ENCODE peak calls at places on chromosomes 1 and 21, in six cellular contexts. L, Y, K, O, D and B are unnamed samples.

GRCh38 chr1:109636201-109636952 is 16.7 kb downstream of the AMPD2 start:
- DNase-seq in K (peak; percentile 81), O (peak; percentile 65), L (no peak), D (no peak), Y (no peak), B (no peak)

GRCh38 chr1:115976062-115976899 is at the start of gene SLC22A15:
- DNase-seq in K (peak; percentile 91), Y (peak; percentile 47), O (peak; percentile 54), L (no peak), D (no peak), B (no peak)

GRCh38 chr1:62335656-62336055 is 16.4 kb upstream of the KANK4 start:
- DNase-seq in D (no peak), O (no peak), Y (no peak), L (no peak), K (no peak), B (no peak)

GRCh38 chr1:227885648-227886502 is 61.9 kb downstream of the WNT9A start:
- DNase-seq in D (no peak), Y (no peak), O (peak; percentile 53), L (no peak), K (peak; percentile 92), B (no peak)

GRCh38 chr1:235160395-235160964 is 570 bp downstream of the RBM34 start:
- DNase-seq in L (no peak), K (no peak), D (peak; percentile 23), Y (no peak), O (peak; percentile 69), B (peak; percentile 38)

GRCh38 chr1:96598416-96599168 is 123.0 kb upstream of the PTBP2 start:
- DNase-seq in L (no peak), Y (no peak), D (peak; percentile 2), O (peak; percentile 10), K (no peak), B (no peak)

GRCh38 chr21:45923146-45923545 is 58.4 kb upstream of the COL6A1 start:
- DNase-seq in K (peak; percentile 91), L (peak; percentile 56), D (peak; percentile 53), Y (peak; percentile 39), O (peak; percentile 83), B (no peak)

GRCh38 chr1:178931843-178932551 is 61.1 kb upstream of the ANGPTL1 start:
- DNase-seq in L (no peak), O (peak; percentile 97), K (peak; percentile 92), D (no peak), Y (no peak), B (no peak)

GRCh38 chr1:1628656-1629429 is 3.1 kb upstream of the MMP23B start:
- DNase-seq in K (peak; percentile 86), Y (no peak), D (no peak), O (no peak), L (no peak), B (no peak)

GRCh38 chr21:43834146-43834905 is 30.7 kb upstream of the AGPAT3 start:
- DNase-seq in K (no peak), Y (no peak), D (no peak), L (no peak), O (no peak), B (no peak)

GRCh38 chr1:51605961-51606723 is 10.8 kb upstream of the OSBPL9 start:
- DNase-seq in Y (no peak), D (no peak), O (no peak), K (no peak), L (no peak), B (no peak)

GRCh38 chr1:237677979-237678378 is 212.7 kb downstream of the ZP4 start:
- DNase-seq in O (peak; percentile 57), D (no peak), L (no peak), Y (no peak), K (no peak), B (peak; percentile 56)

GRCh38 chr1:17941396-17941795 is 166.2 kb upstream of the IGSF21 start:
- DNase-seq in Y (no peak), K (no peak), L (no peak), D (no peak), O (no peak), B (no peak)

DNA sequence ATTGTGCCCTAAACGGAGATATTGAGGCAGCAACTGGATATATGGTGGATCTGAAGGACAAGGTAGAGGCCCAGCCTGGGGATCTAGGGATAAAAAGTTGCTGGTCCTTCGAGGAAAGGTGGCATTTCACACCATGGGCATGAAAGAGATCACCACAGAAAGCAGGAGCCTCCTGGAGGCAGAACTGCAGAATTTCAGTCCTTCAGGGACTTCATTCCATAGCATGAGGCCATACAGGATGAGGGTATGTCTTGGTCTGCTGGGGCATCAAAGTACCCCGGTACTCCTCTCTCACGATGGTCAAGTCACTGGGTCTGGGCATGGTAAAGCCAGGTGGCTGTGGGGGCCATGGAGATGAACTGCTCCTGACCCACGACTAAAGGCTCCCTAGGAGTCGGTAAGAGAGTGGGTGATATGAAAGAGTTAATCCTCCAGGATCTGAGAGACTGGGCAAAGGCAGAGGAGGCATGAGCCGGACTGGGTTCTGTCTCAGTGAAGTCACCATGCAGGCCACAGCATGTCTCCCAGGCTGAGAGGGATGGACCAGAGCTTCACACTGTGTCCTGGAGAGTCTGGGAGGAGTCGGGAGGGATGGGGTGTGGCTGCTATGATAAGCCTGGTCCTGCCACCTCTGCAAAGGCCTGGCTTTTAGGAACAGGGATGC is 5.8 kb upstream of the SPRR5 start:
- DNase-seq in L (no peak), Y (no peak), D (no peak), K (no peak), O (no peak), B (no peak)
- TF ChIP-seq CTCF in L (peak; percentile 44), Y (no peak), D (no peak), K (no peak), O (no peak), B (no peak)

DNA sequence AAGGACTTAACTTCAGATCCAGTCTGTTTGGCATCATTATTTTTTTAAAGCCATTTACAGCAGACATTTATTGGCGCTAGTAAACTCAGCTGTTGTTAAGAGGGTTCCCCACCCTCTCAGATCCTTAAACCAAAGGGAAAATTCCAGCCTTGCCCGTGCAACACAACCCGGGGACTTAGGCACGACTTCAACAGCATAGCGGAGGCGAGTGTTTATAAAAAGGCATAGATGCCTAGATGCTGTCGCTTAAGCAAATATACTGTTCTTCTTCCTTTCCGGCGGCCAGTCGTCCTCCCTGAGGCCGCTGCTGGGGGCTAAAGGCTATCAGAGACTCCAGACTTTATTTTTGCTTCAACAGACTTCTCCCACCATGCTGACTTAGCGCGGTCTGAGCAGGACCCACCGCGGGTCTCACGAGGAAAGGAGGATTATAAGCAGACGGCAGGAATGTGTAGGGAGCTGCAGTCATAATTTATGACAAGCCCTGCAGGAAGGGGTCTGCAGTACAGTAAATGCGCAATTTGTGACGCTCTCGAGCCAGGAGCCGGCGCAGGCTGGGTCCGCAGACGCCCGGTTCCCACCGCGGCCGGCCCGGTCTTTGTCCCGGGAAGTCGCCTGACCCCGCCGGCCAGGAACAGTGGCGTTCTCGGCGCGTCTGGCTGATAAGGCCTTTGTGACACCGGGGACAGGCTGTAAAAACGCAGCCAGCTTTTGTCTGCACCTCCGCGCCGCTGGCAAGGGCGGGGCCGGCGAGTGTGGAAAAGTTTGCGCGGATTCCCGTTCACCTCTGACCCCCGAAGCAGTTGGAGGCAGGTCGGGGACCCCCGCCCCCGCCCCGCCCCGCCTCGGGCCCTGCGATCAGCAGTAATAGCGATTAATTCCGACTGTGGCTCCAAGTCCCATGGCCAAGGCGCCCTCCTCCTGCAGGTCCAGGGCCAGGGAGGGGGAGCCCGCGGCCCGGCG is 61.2 kb upstream of the ARHGEF16 start:
- DNase-seq in L (no peak), K (no peak), O (no peak), D (no peak), Y (no peak), B (no peak)
- H3K4me3 ChIP-seq in L (peak overlapping the region; percentile 36), K (no peak overlapping the region), O (no peak overlapping the region), D (no peak overlapping the region), Y (no peak overlapping the region), B (no peak overlapping the region)

GRCh38 chr1:112806090-112806642 is 91.0 kb upstream of the PPM1J start:
- DNase-seq in O (no peak), Y (peak; percentile 74), L (no peak), D (no peak), K (no peak), B (no peak)

GRCh38 chr1:112807117-112807516 is 92.0 kb upstream of the PPM1J start:
- DNase-seq in K (no peak), L (no peak), Y (no peak), O (no peak), D (no peak), B (no peak)

GRCh38 chr1:112803906-112804762 is 89.0 kb upstream of the PPM1J start:
- DNase-seq in Y (peak; percentile 65), K (peak; percentile 87), O (peak; percentile 80), D (no peak), L (no peak), B (no peak)

GRCh38 chr1:112807999-112808398 is 92.9 kb upstream of the PPM1J start:
- DNase-seq in O (no peak), K (no peak), Y (no peak), L (no peak), D (no peak), B (no peak)

DNA sequence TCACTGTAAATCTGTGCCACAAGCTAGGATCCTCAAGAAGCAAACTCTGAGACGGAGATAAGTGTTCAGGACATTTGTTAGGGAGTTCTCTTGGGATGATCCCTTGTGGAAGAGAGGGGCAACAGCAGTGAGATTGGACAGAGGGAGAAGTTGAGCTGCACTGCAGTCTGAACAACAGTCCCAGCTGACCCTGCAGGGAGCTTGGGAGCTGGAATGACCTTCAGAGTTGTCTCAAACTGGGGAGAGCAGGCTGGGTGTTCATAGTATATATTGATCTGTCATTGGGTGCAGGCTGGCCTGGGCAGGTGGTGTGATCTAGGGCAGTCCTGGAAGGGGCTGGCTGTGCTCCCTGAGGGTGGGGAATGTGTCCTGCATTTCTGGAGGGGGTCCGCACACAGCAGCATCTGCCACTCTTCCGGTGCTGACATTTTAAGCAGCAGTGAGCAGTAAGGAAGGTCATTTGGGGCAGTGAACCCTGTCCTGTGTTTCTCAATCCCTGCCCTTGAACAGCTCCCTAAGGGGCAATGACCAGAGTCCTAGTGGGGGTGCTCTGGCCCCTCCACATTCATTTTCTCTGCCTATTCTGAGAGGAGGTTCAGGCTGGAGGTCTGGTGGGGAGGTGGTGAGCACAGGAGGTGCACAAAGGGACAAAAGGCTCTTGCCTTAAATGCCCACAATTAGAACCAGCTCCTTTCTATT is 90.2 kb upstream of the PPM1J start:
- DNase-seq in D (no peak), O (no peak), Y (no peak), K (no peak), L (no peak), B (no peak)
- TF ChIP-seq CTCF in D (no peak), O (no peak), Y (no peak), K (no peak), L (no peak), B (peak; percentile 8)

GRCh38 chr1:89779541-89779940 is 41.3 kb upstream of the LRRC8D start:
- DNase-seq in K (no peak), O (no peak), L (no peak), Y (no peak), D (no peak), B (no peak)

GRCh38 chr1:89786628-89787214 is 34.1 kb upstream of the LRRC8D start:
- DNase-seq in K (no peak), O (no peak), Y (no peak), D (no peak), L (no peak), B (no peak)

GRCh38 chr1:89780721-89781120 is 40.1 kb upstream of the LRRC8D start:
- DNase-seq in K (no peak), D (peak; percentile 43), O (peak; percentile 53), Y (no peak), L (no peak), B (peak; percentile 38)

GRCh38 chr1:89781494-89782126 is 39.2 kb upstream of the LRRC8D start:
- DNase-seq in L (no peak), D (no peak), K (no peak), Y (no peak), O (peak; percentile 32), B (peak; percentile 80)
- H3K4me3 ChIP-seq in L (no peak overlapping the region), D (no peak overlapping the region), K (no peak overlapping the region), Y (no peak overlapping the region), O (no peak overlapping the region), B (peak overlapping the region; percentile 20)